ENCODE peak calls at places on chromosomes 5 and 9, in eight cellular contexts. X is neural progenitor cell, I is gastrocnemius medialis, T is upper lobe of right lung, C is HFFc6, B is K562, W is cardiac muscle cell, J is heart right ventricle. S is an unnamed sample.

GRCh38 chr9:96758845-96759673 is 18.8 kb downstream of the ZNF510 start:
- DNase-seq in T (no peak), I (no peak), C (no peak), J (no peak), B (no peak), X (no peak), W (peak), S (no peak)

GRCh38 chr5:123089971-123090640 is 1.1 kb downstream of the PRDM6 start:
- DNase-seq in W (peak), X (peak), J (no peak), B (no peak), I (no peak), C (no peak), T (peak), S (peak)

GRCh38 chr9:123322771-123323481 is 33.1 kb upstream of the CRB2 start:
- DNase-seq in C (no peak), T (no peak), W (no peak), I (no peak), B (no peak), J (no peak), X (no peak), S (no peak)

GRCh38 chr9:94913550-94913949 is 187.1 kb downstream of the AOPEP start:
- DNase-seq in B (no peak), W (no peak), X (peak), J (no peak), I (no peak), C (no peak), T (no peak), S (no peak)

GRCh38 chr5:141668601-141669265 is 13.3 kb downstream of the ARAP3 start:
- DNase-seq in J (no peak), X (no peak), W (no peak), T (no peak), B (no peak), C (no peak), I (no peak), S (no peak)

GRCh38 chr5:42715791-42716190 is 40.8 kb upstream of the CCDC152 start:
- DNase-seq in I (no peak), J (no peak), B (no peak), C (no peak), T (no peak), X (no peak), W (no peak), S (no peak)

GRCh38 chr5:159459951-159460538 is 129.8 kb upstream of the IL12B start:
- DNase-seq in C (no peak), J (no peak), I (no peak), T (no peak), B (no peak), X (no peak), W (no peak), S (no peak)

GRCh38 chr9:31166516-31166915 is 1217.9 kb upstream of the ACO1 start:
- DNase-seq in X (no peak), T (no peak), C (no peak), I (no peak), W (peak), B (no peak), J (no peak), S (no peak)

GRCh38 chr9:79054500-79054899 is 517.3 kb upstream of the TLE4 start:
- DNase-seq in T (no peak), X (no peak), W (no peak), J (no peak), B (no peak), C (no peak), I (no peak), S (no peak)

GRCh38 chr5:172642926-172643325 is 1.9 kb downstream of the NEURL1B start:
- DNase-seq in J (no peak), C (no peak), B (no peak), T (peak), W (no peak), X (no peak), I (no peak), S (no peak)

GRCh38 chr5:1823381-1824034 is 22.3 kb downstream of the NDUFS6 start:
- DNase-seq in J (no peak), B (no peak), X (no peak), C (no peak), I (no peak), W (no peak), T (no peak), S (no peak)

GRCh38 chr5:73694089-73694488 is 68.1 kb downstream of the ARHGEF28 start:
- DNase-seq in C (no peak), I (no peak), W (peak), X (no peak), T (no peak), J (no peak), B (no peak), S (no peak)

GRCh38 chr9:4973902-4974301 is 11.2 kb upstream of the JAK2 start:
- DNase-seq in B (no peak), T (no peak), I (no peak), J (no peak), C (no peak), W (peak), X (no peak), S (no peak)

GRCh38 chr5:137822158-137822764 is 45.4 kb upstream of the MYOT start:
- DNase-seq in X (peak), C (peak), J (no peak), W (peak), I (peak), B (peak), T (no peak), S (peak)

GRCh38 chr9:129305246-129305645 is 127.2 kb upstream of the IER5L start:
- DNase-seq in W (no peak), C (no peak), X (no peak), T (peak), I (no peak), J (no peak), B (no peak), S (no peak)

GRCh38 chr5:125409496-125410351 is 663.3 kb upstream of the ZNF608 start:
- DNase-seq in T (no peak), W (no peak), B (no peak), J (no peak), I (no peak), C (peak), X (peak), S (no peak)

GRCh38 chr9:136308262-136309053 is 4.6 kb upstream of the CCDC187 start:
- DNase-seq in I (no peak), X (no peak), J (no peak), T (no peak), B (no peak), C (no peak), W (no peak), S (no peak)

GRCh38 chr5:134462761-134463160 is 51.1 kb upstream of the CDKN2AIPNL start:
- DNase-seq in J (no peak), I (no peak), X (peak), C (no peak), W (no peak), B (peak), T (no peak), S (no peak)

GRCh38 chr9:70601000-70601929 is 186.8 kb upstream of the KLF9 start:
- DNase-seq in T (peak), W (peak), C (peak), I (peak), J (peak), X (no peak), B (no peak), S (no peak)

DNA sequence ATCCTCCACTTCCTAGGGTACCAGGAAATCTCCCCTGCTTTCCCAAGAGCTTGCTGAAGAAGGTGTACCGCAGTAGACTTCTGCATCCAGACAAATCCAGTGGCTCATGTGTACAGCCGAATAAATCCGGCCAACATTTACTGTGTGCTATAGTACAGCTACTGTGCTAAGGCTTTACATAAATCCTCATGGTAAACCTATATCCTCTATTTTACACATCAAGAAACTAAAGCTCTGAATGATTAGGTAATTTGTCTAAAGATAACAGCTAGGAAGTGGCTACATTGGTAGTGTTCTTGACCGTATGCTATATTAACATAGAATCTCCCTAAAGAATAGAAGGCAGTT is 511 bp upstream of the WDR41 start:
- DNase-seq in X (no peak), I (no peak), J (no peak), C (no peak), W (no peak), T (no peak), B (no peak), S (no peak)
- TF ChIP-seq CTCF in X (no peak), I (no peak), J (no peak), C (peak), W (no peak), T (no peak), B (no peak), S (no peak)

GRCh38 chr9:130837644-130838043 is 2.6 kb downstream of the ABL1 start:
- DNase-seq in X (peak), C (no peak), W (no peak), T (no peak), J (no peak), B (no peak), I (no peak), S (no peak)

GRCh38 chr9:130833324-130833990 is 1.6 kb upstream of the ABL1 start:
- DNase-seq in C (peak), T (no peak), J (no peak), B (peak), I (no peak), W (peak), X (no peak), S (no peak)

GRCh38 chr9:130834371-130835311 is at the start of gene ABL1:
- DNase-seq in X (peak), W (peak), I (peak), J (peak), C (peak), B (peak), T (peak), S (peak)

GRCh38 chr9:130837002-130837511 is 2.0 kb downstream of the ABL1 start:
- DNase-seq in T (no peak), J (no peak), X (no peak), B (peak), I (no peak), C (peak), W (peak), S (no peak)

GRCh38 chr9:130835441-130836298 is 616 bp downstream of the ABL1 start:
- DNase-seq in X (peak), C (no peak), W (peak), T (peak), I (no peak), B (peak), J (peak), S (peak)
- TF ChIP-seq CTCF in X (no peak), C (no peak), W (no peak), T (no peak), I (no peak), B (no peak), J (no peak), S (no peak)

GRCh38 chr9:93233033-93233432 is 49.1 kb downstream of the WNK2 start:
- DNase-seq in T (no peak), I (no peak), X (no peak), W (no peak), C (no peak), B (no peak), J (no peak), S (no peak)
- TF ChIP-seq CTCF in T (no peak), I (no peak), X (no peak), W (no peak), C (no peak), B (no peak), J (no peak), S (no peak)

GRCh38 chr9:111399211-111399739 is 69.3 kb upstream of the OR2K2 start:
- DNase-seq in I (no peak), C (no peak), J (no peak), X (no peak), W (no peak), B (no peak), T (no peak), S (no peak)

GRCh38 chr9:111400564-111400898 is 70.5 kb upstream of the OR2K2 start:
- DNase-seq in T (no peak), X (no peak), W (no peak), J (no peak), C (peak), I (no peak), B (no peak), S (no peak)

GRCh38 chr9:111393971-111394370 is 63.9 kb upstream of the OR2K2 start:
- DNase-seq in I (no peak), B (no peak), W (no peak), X (no peak), C (no peak), T (no peak), J (no peak), S (no peak)

GRCh38 chr9:111405701-111406100 is 75.7 kb upstream of the OR2K2 start:
- DNase-seq in C (no peak), I (no peak), T (no peak), W (no peak), B (no peak), X (no peak), J (no peak), S (no peak)

GRCh38 chr9:111399772-111400563 is 69.9 kb upstream of the OR2K2 start:
- DNase-seq in X (peak), C (no peak), B (no peak), J (no peak), T (no peak), W (peak), I (no peak), S (peak)
- TF ChIP-seq CTCF in X (peak), C (peak), B (peak), J (peak), T (peak), W (peak), I (peak), S (peak)

GRCh38 chr5:178859625-178860521 is at the start of gene ZNF354B:
- DNase-seq in X (peak), I (peak), W (peak), T (peak), B (peak), C (peak), J (peak), S (peak)
- TF ChIP-seq CTCF in X (peak), I (peak), W (peak), T (peak), B (peak), C (peak), J (peak), S (no peak)

DNA sequence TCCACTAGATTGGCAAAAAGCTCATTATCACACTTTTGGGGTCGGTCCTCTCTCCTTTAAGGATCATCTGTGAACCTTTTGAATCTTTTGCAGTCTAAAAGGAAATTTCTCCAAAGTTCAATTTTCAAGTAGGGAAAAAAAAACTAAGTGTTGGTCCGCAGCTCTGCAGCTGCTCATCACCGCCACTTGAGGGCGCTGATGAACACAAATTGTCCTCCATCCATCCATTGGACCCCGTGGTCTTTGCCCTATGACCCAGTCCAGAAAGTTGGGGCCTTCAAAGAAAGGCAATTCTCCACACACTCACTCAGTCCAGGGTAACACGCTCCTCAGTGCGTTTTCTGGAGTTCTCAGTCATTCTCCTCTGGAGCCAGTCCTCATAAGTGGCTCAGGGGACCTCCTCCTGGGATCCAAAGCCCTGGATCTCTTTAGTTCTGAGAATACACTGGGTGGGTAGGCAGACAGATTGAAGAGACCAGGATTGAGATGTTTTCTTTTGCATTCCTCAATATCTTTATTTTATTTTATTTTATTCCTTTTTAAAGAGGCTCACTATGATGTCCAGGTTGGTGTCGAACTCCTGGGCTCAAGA is 63.6 kb upstream of the SLC28A3 start:
- DNase-seq in X (peak), B (peak), I (no peak), T (no peak), W (peak), J (no peak), C (no peak), S (peak)
- TF ChIP-seq CTCF in X (peak), B (peak), I (peak), T (peak), W (peak), J (peak), C (peak), S (peak)

GRCh38 chr5:72244862-72245371 is 75.1 kb downstream of the MRPS27 start:
- DNase-seq in I (no peak), W (peak), C (peak), B (peak), X (peak), T (no peak), J (peak), S (no peak)
- TF ChIP-seq CTCF in I (peak), W (peak), C (peak), B (peak), X (peak), T (peak), J (peak), S (no peak)

GRCh38 chr5:120568716-120569115 is 104.6 kb downstream of the PRR16 start:
- DNase-seq in X (no peak), T (no peak), I (no peak), W (no peak), J (no peak), B (no peak), C (peak), S (no peak)
- TF ChIP-seq CTCF in X (no peak), T (no peak), I (no peak), W (no peak), J (no peak), B (no peak), C (no peak), S (no peak)

S was measured in endothelial cell.